ENCODE peak calls at places on chromosomes 16 and 17, in four cellular contexts. One of them, this sample, is unnamed.
A peak's percentile ranks its signal among the peaks of the same experiment; 100 is the strongest.

GRCh38 chr16:27486344-27486743 is 63.4 kb downstream of the GTF3C1 start:
- DNase-seq in HFFc6: no peak
- DNase-seq in NCI-H526: no peak
- DNase-seq in sigmoid colon: no peak
- DNase-seq in this sample: no peak

GRCh38 chr16:53518550-53519416 is 15.8 kb upstream of the AKTIP start:
- DNase-seq in HFFc6: no peak
- DNase-seq in NCI-H526: no peak
- DNase-seq in sigmoid colon: no peak
- DNase-seq in this sample: no peak

GRCh38 chr16:75062135-75062943 is 54.2 kb downstream of the LDHD start:
- DNase-seq in HFFc6: no peak
- DNase-seq in NCI-H526: no peak
- DNase-seq in sigmoid colon: peak; percentile 87
- DNase-seq in this sample: no peak

GRCh38 chr17:60330731-60331130 is 61.2 kb downstream of the USP32 start:
- DNase-seq in HFFc6: no peak
- DNase-seq in NCI-H526: no peak
- DNase-seq in sigmoid colon: no peak
- DNase-seq in this sample: no peak

GRCh38 chr16:54176376-54176901 is 110.1 kb downstream of the IRX3 start:
- DNase-seq in HFFc6: no peak
- DNase-seq in NCI-H526: no peak
- DNase-seq in sigmoid colon: no peak
- DNase-seq in this sample: no peak

GRCh38 chr17:77419547-77420475 is 279.0 kb downstream of the SEC14L1 start:
- DNase-seq in HFFc6: no peak
- DNase-seq in NCI-H526: peak; percentile 69
- DNase-seq in sigmoid colon: peak; percentile 89
- DNase-seq in this sample: no peak

GRCh38 chr17:76075364-76076099 is 951 bp downstream of the GALR2 start:
- DNase-seq in HFFc6: no peak
- DNase-seq in NCI-H526: peak; percentile 51
- DNase-seq in sigmoid colon: no peak
- DNase-seq in this sample: no peak

GRCh38 chr16:4500283-4500682 is 24.1 kb downstream of the HMOX2 start:
- DNase-seq in HFFc6: peak; percentile 87
- DNase-seq in NCI-H526: no peak
- DNase-seq in sigmoid colon: no peak
- DNase-seq in this sample: peak; percentile 80

GRCh38 chr16:4511441-4512082 is 27.0 kb downstream of the CDIP1 start:
- DNase-seq in HFFc6: peak; percentile 13
- DNase-seq in NCI-H526: peak; percentile 72
- DNase-seq in sigmoid colon: no peak
- DNase-seq in this sample: peak; percentile 46

GRCh38 chr17:47836601-47837000 is 4.5 kb downstream of the SCRN2 start:
- DNase-seq in HFFc6: no peak
- DNase-seq in NCI-H526: no peak
- DNase-seq in sigmoid colon: no peak
- DNase-seq in this sample: no peak

GRCh38 chr16:79062336-79062735 is 538.2 kb downstream of the MAF start:
- DNase-seq in HFFc6: no peak
- DNase-seq in NCI-H526: no peak
- DNase-seq in sigmoid colon: no peak
- DNase-seq in this sample: no peak

GRCh38 chr16:1167276-1168107 is 14.6 kb downstream of the CACNA1H start:
- DNase-seq in HFFc6: no peak
- DNase-seq in NCI-H526: peak; percentile 55
- DNase-seq in sigmoid colon: no peak
- DNase-seq in this sample: no peak

GRCh38 chr17:68398731-68399637 is 58.3 kb downstream of the WIPI1 start:
- DNase-seq in HFFc6: peak; percentile 71
- DNase-seq in NCI-H526: peak; percentile 66
- DNase-seq in sigmoid colon: peak; percentile 70
- DNase-seq in this sample: peak; percentile 62

GRCh38 chr17:77110006-77110374 is 30.8 kb upstream of the SEC14L1 start:
- DNase-seq in HFFc6: no peak
- DNase-seq in NCI-H526: no peak
- DNase-seq in sigmoid colon: no peak
- DNase-seq in this sample: no peak

GRCh38 chr16:84068041-84068440 is 25.4 kb upstream of the SLC38A8 start:
- DNase-seq in HFFc6: no peak
- DNase-seq in NCI-H526: no peak
- DNase-seq in sigmoid colon: no peak
- DNase-seq in this sample: no peak

GRCh38 chr17:49779730-49780220 is 8.7 kb upstream of the KAT7 start:
- DNase-seq in HFFc6: peak; percentile 87
- DNase-seq in NCI-H526: peak; percentile 70
- DNase-seq in sigmoid colon: no peak
- DNase-seq in this sample: peak; percentile 96

GRCh38 chr16:68371706-68372380 is 61.0 kb downstream of the PRMT7 start:
- DNase-seq in HFFc6: no peak
- DNase-seq in NCI-H526: no peak
- DNase-seq in sigmoid colon: no peak
- DNase-seq in this sample: no peak

GRCh38 chr17:28810437-28810836 is 32.2 kb downstream of the FAM222B start:
- DNase-seq in HFFc6: no peak
- DNase-seq in NCI-H526: no peak
- DNase-seq in sigmoid colon: no peak
- DNase-seq in this sample: peak; percentile 9

GRCh38 chr17:3964203-3965122 is at the start of gene ATP2A3:
- DNase-seq in HFFc6: no peak
- DNase-seq in NCI-H526: peak; percentile 59
- DNase-seq in sigmoid colon: no peak
- DNase-seq in this sample: no peak

GRCh38 chr17:15051913-15052312 is 213.2 kb downstream of the PMP22 start:
- DNase-seq in HFFc6: no peak
- DNase-seq in NCI-H526: no peak
- DNase-seq in sigmoid colon: no peak
- DNase-seq in this sample: no peak

GRCh38 chr17:65415991-65416390 is 145.5 kb downstream of the AXIN2 start:
- DNase-seq in HFFc6: no peak
- DNase-seq in NCI-H526: no peak
- DNase-seq in sigmoid colon: no peak
- DNase-seq in this sample: no peak

GRCh38 chr16:25027781-25028180 is 12.6 kb upstream of the ARHGAP17 start:
- DNase-seq in HFFc6: no peak
- DNase-seq in NCI-H526: no peak
- DNase-seq in sigmoid colon: no peak
- DNase-seq in this sample: no peak

GRCh38 chr17:1872976-1873375 is 43.2 kb downstream of the RPA1 start:
- DNase-seq in HFFc6: no peak
- DNase-seq in NCI-H526: no peak
- DNase-seq in sigmoid colon: no peak
- DNase-seq in this sample: no peak